ENCODE peak calls at places on chromosome 22, in five cellular contexts. One of them, this sample, is unnamed.
A peak's percentile ranks its signal among the peaks of the same experiment; 100 is the strongest.

GRCh38 chr22:26648011-26648497 is 9.3 kb upstream of the MIAT start:
- DNase-seq in hypothalamus: no peak
- DNase-seq in RPMI7951: peak; percentile 37
- DNase-seq in HEK293T: no peak
- DNase-seq in CD8-positive, alpha-beta memory T cell: peak; percentile 44
- DNase-seq in this sample: no peak

GRCh38 chr22:30763815-30764686 is 69.4 kb downstream of the OSBP2 start:
- DNase-seq in hypothalamus: no peak
- DNase-seq in CD8-positive, alpha-beta memory T cell: peak; percentile 57
- DNase-seq in HEK293T: peak; percentile 84
- DNase-seq in RPMI7951: peak; percentile 66
- DNase-seq in this sample: peak; percentile 26

GRCh38 chr22:32175751-32176644 is 16.9 kb upstream of the C22orf42 start:
- DNase-seq in HEK293T: no peak
- DNase-seq in hypothalamus: no peak
- DNase-seq in CD8-positive, alpha-beta memory T cell: no peak
- DNase-seq in RPMI7951: no peak
- DNase-seq in this sample: no peak

GRCh38 chr22:35594686-35595085 is 22.4 kb downstream of the MB start:
- DNase-seq in CD8-positive, alpha-beta memory T cell: no peak
- DNase-seq in HEK293T: no peak
- DNase-seq in RPMI7951: no peak
- DNase-seq in hypothalamus: no peak
- DNase-seq in this sample: no peak

GRCh38 chr22:46056169-46057041 is 79.4 kb upstream of the WNT7B start:
- DNase-seq in RPMI7951: no peak
- DNase-seq in HEK293T: no peak
- DNase-seq in CD8-positive, alpha-beta memory T cell: no peak
- DNase-seq in hypothalamus: peak; percentile 90
- DNase-seq in this sample: peak; percentile 91

GRCh38 chr22:37088108-37088605 is 21.4 kb downstream of the TMPRSS6 start:
- DNase-seq in RPMI7951: peak; percentile 52
- DNase-seq in HEK293T: no peak
- DNase-seq in hypothalamus: no peak
- DNase-seq in CD8-positive, alpha-beta memory T cell: no peak
- DNase-seq in this sample: no peak

GRCh38 chr22:30823015-30823370 is 128.3 kb downstream of the OSBP2 start:
- DNase-seq in RPMI7951: no peak
- DNase-seq in HEK293T: peak; percentile 76
- DNase-seq in CD8-positive, alpha-beta memory T cell: no peak
- DNase-seq in hypothalamus: no peak
- DNase-seq in this sample: no peak

GRCh38 chr22:28629420-28630184 is 50.0 kb downstream of the TTC28 start:
- DNase-seq in HEK293T: peak; percentile 34
- DNase-seq in CD8-positive, alpha-beta memory T cell: no peak
- DNase-seq in RPMI7951: no peak
- DNase-seq in hypothalamus: no peak
- DNase-seq in this sample: no peak

GRCh38 chr22:41523464-41524221 is 20.6 kb downstream of the POLR3H start:
- DNase-seq in RPMI7951: no peak
- DNase-seq in CD8-positive, alpha-beta memory T cell: no peak
- DNase-seq in HEK293T: no peak
- DNase-seq in hypothalamus: no peak
- DNase-seq in this sample: no peak

GRCh38 chr22:19176175-19176630 is 2.3 kb downstream of the SLC25A1 start:
- DNase-seq in hypothalamus: no peak
- DNase-seq in CD8-positive, alpha-beta memory T cell: no peak
- DNase-seq in RPMI7951: no peak
- DNase-seq in HEK293T: no peak
- DNase-seq in this sample: no peak